ENCODE peak calls at places on chromosome 11, in five cellular contexts. U, Z, A, Q and G are unnamed samples.

GRCh38 chr11:113623114-113623513 is 83.0 kb downstream of the TMPRSS5 start:
- DNase-seq in U (peak; percentile 34), Z (no peak), A (no peak), Q (peak; percentile 10), G (no peak)

GRCh38 chr11:95925011-95925410 is 1.1 kb upstream of the MTMR2 start:
- DNase-seq in U (no peak), Z (no peak), A (peak; percentile 28), Q (peak; percentile 68), G (peak; percentile 22)

GRCh38 chr11:57320067-57320718 is 4.6 kb downstream of the TNKS1BP1 start:
- DNase-seq in U (no peak), Z (no peak), A (no peak), Q (no peak), G (no peak)

GRCh38 chr11:57100638-57101312 is 81.0 kb upstream of the LRRC55 start:
- DNase-seq in U (no peak), Z (no peak), A (no peak), Q (no peak), G (no peak)

GRCh38 chr11:112511906-112512305 is 251.2 kb upstream of the PLET1 start:
- DNase-seq in U (no peak), Z (no peak), A (no peak), Q (no peak), G (no peak)

GRCh38 chr11:74417379-74417804 is 19.2 kb upstream of the PGM2L1 start:
- DNase-seq in U (no peak), Z (no peak), A (no peak), Q (peak; percentile 41), G (peak; percentile 42)

GRCh38 chr11:118437046-118437735 is 899 bp downstream of the KMT2A start:
- DNase-seq in U (no peak), Z (peak; percentile 20), A (peak; percentile 23), Q (peak; percentile 41), G (peak; percentile 31)

GRCh38 chr11:7490054-7490453 is 4.7 kb downstream of the OLFML1 start:
- DNase-seq in U (peak; percentile 20), Z (no peak), A (peak; percentile 76), Q (peak; percentile 62), G (peak; percentile 80)

GRCh38 chr11:86931965-86932332 is 23.2 kb downstream of the FZD4 start:
- DNase-seq in U (peak; percentile 62), Z (no peak), A (peak; percentile 57), Q (peak; percentile 42), G (peak; percentile 79)

GRCh38 chr11:82995754-82996398 is 75.8 kb downstream of the RAB30 start:
- DNase-seq in U (peak; percentile 60), Z (no peak), A (peak; percentile 41), Q (peak; percentile 65), G (peak; percentile 53)

GRCh38 chr11:304915-305833 is 2.4 kb upstream of the IFITM2 start:
- DNase-seq in U (peak; percentile 59), Z (peak; percentile 68), A (peak; percentile 88), Q (peak; percentile 90), G (peak; percentile 81)

GRCh38 chr11:34346551-34346950 is 11.3 kb downstream of the ABTB2 start:
- DNase-seq in U (peak; percentile 72), Z (peak; percentile 25), A (peak; percentile 16), Q (peak; percentile 66), G (peak; percentile 54)

GRCh38 chr11:129283141-129283540 is 91.0 kb upstream of the ARHGAP32 start:
- DNase-seq in U (no peak), Z (no peak), A (no peak), Q (no peak), G (no peak)

GRCh38 chr11:19873730-19874129 is 161.1 kb downstream of the NAV2 start:
- DNase-seq in U (no peak), Z (no peak), A (no peak), Q (no peak), G (no peak)

GRCh38 chr11:69013009-69013951 is at the start of gene MRGPRF:
- DNase-seq in U (peak; percentile 20), Z (peak; percentile 92), A (peak; percentile 97), Q (peak; percentile 58), G (peak; percentile 89)

GRCh38 chr11:72579816-72580647 is 94.2 kb downstream of the PDE2A start:
- DNase-seq in U (no peak), Z (no peak), A (no peak), Q (no peak), G (no peak)

GRCh38 chr11:3880724-3881123 is 25.3 kb downstream of the STIM1 start:
- DNase-seq in U (peak; percentile 15), Z (no peak), A (no peak), Q (peak; percentile 20), G (peak; percentile 70)

GRCh38 chr11:109342261-109342660 is 79.7 kb upstream of the C11orf87 start:
- DNase-seq in U (no peak), Z (no peak), A (no peak), Q (no peak), G (no peak)

GRCh38 chr11:124761301-124762021 is 629 bp downstream of the ESAM start:
- DNase-seq in U (no peak), Z (peak; percentile 37), A (no peak), Q (no peak), G (no peak)

GRCh38 chr11:93986716-93987115 is 34.4 kb upstream of the HEPHL1 start:
- DNase-seq in U (no peak), Z (no peak), A (peak; percentile 18), Q (peak; percentile 10), G (peak; percentile 41)

GRCh38 chr11:120147094-120147949 is 9.4 kb upstream of the TRIM29 start:
- DNase-seq in U (no peak), Z (no peak), A (no peak), Q (no peak), G (no peak)

GRCh38 chr11:54832676-54833075 is 126.0 kb downstream of the OR4A5 start:
- DNase-seq in U (no peak), Z (no peak), A (no peak), Q (no peak), G (no peak)

GRCh38 chr11:71947498-71947897 is 18.7 kb downstream of the RNF121 start:
- DNase-seq in U (no peak), Z (no peak), A (peak; percentile 5), Q (no peak), G (no peak)

GRCh38 chr11:1870721-1871466 is 18.0 kb downstream of the LSP1 start:
- DNase-seq in U (no peak), Z (peak; percentile 49), A (peak; percentile 47), Q (no peak), G (no peak)

GRCh38 chr11:1870326-1870696 is 17.4 kb downstream of the LSP1 start:
- DNase-seq in U (no peak), Z (peak; percentile 19), A (no peak), Q (no peak), G (no peak)

GRCh38 chr11:1868636-1869291 is 15.9 kb downstream of the LSP1 start:
- DNase-seq in U (no peak), Z (peak; percentile 59), A (no peak), Q (no peak), G (no peak)

GRCh38 chr11:1868056-1868635 is 15.3 kb downstream of the LSP1 start:
- DNase-seq in U (no peak), Z (peak; percentile 15), A (no peak), Q (no peak), G (no peak)

DNA sequence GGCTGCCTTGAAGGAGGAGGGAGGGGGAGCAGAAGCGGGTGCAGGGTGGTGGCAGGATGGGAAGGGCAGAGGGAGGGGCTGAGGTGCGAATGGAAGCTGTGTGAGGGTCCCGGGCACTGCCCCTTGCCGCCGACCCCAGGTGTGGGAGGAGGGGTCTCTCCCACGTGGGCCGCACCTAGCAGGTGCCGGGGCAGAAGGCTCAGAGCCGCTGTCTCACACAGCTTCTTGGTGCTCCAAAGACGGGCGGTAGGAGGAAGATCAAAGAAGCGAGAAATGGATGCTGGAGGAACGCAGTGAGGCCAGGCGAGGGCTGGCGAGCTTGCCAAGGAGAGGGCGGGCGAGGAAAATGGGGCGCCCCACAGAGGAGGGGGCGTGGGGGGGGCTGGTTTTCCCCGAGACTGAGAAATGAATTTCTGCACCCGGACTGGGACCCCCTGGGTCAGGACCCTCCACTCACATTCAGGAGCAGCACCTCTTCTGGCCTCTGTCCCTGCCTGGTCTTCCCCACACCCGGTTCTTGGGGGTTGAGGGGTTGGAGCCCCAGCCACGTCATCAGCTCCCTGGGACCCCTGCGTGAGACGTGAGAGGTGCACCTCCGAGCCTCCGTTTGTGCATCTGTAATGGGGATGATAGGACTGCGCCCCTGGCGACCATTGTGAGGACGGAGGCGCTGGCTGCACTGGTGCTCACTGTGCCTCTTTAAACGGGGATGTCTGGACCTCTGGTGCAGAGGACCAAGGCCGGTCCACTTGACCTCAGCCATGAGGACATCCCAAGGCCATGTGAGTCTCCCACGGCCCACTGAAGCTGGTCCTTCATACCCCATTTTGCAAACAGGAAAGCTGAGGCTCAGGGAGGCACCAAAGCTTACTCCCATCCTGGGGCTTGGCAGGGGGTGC is 16.8 kb downstream of the LSP1 start:
- DNase-seq in U (no peak), Z (peak; percentile 30), A (no peak), Q (no peak), G (no peak)
- H3K4me3 ChIP-seq in U (no peak overlapping the region), Z (peak overlapping the region; percentile 64), A (no peak overlapping the region), Q (no peak overlapping the region), G (no peak overlapping the region)

DNA sequence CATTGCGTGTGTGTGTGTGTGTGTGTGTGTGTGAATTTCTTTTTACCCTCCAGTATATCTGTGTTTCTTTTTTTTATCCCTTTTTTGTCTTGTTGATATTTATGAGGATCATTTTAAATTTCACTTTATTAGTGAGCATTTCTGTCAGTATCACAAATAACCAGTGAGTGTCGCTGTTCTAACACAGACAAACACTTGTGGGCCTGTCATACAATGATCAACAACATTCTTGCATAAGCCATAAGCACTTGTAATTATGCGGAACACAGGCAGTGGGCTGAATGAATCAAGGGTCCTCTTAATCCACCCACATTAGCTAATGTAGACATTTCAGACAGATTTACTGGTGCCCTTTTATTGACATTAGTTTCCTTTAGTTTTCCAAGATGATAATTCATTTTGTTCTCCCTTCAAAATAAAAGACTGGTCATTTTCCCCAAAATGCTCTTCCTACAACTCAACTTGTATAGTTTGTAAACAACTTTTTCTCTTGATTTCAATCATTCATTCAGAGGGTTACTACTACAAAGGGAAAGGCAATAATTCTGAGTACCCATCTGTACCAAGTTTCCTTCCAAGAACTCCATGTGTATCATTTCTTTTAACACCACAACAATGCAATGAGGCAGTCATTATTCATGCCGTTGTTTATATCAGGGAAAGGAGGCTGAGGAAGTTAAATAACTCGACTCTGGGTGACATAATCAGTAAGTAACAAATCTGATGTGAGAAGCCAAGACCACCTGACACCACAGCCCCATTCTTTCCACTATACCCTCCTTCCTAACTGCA is 34.6 kb upstream of the ANO3 start:
- DNase-seq in U (peak; percentile 66), Z (no peak), A (peak; percentile 91), Q (peak; percentile 90), G (peak; percentile 87)
- TF ChIP-seq CTCF in U (peak; percentile 64), Z (peak; percentile 69), A (peak; percentile 65), Q (peak; percentile 75), G (peak; percentile 71)

DNA sequence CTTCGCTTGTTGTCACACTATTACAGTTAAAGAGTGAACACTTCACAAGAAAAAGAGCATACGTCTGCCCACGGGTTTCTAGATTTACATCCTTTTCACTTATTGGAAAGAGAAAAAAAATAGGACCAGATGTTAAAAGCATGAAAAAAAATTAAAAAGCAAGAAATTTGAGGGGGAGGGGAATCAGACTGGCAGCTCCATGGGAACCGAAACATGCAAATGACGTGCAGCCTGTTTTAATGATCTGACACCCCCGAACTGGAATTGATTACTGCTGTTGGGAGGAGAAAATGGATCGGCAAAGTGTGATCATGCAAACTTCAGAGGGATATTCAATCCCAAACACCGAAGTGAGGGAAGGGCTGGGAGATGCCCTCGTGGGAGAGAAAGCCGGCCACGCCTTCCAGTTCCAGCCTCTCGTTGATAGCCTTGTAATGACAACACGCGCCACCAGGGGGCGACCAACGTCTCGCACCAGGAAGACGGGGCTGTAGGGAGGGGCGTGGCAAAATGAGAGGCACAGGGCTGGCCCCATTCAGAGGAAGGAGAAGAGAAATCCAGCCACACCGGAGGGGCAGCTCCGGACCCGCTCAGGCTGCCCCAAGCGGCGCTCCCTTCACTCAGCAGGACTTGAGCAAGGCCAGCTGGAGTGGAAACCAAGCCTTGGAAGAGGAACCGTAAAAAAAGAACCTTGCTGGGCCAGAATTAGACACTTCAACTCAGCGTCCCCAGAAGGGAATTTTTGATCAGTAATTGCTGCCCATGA is 53.8 kb upstream of the SYT13 start:
- DNase-seq in U (peak; percentile 84), Z (peak; percentile 95), A (peak; percentile 87), Q (peak; percentile 87), G (peak; percentile 79)
- H3K4me3 ChIP-seq in U (peak overlapping the region; percentile 9), Z (peak overlapping the region; percentile 46), A (no peak overlapping the region), Q (no peak overlapping the region), G (no peak overlapping the region)

GRCh38 chr11:35461917-35462316 is 42.6 kb upstream of the SLC1A2 start:
- DNase-seq in U (no peak), Z (no peak), A (no peak), Q (no peak), G (no peak)
- TF ChIP-seq CTCF in U (no peak), Z (no peak), A (no peak), Q (no peak), G (no peak)